ENCODE peak calls at places on chromosomes 12 and 14, in four cellular contexts. W, F, L and J are unnamed samples.
A peak's percentile ranks its signal among the peaks of the same experiment; 100 is the strongest.

GRCh38 chr14:99248761-99249171 is 23.2 kb downstream of the BCL11B start:
- DNase-seq in W (no peak), F (no peak), L (no peak), J (no peak)

GRCh38 chr12:42237853-42238239 is 202 bp downstream of the YAF2 start:
- DNase-seq in W (no peak), F (no peak), L (no peak), J (no peak)

GRCh38 chr14:77108753-77109152 is 10.7 kb downstream of the CIPC start:
- DNase-seq in W (no peak), F (no peak), L (no peak), J (no peak)

GRCh38 chr12:123153906-123154305 is 3.0 kb upstream of the PITPNM2 start:
- DNase-seq in W (no peak), F (no peak), L (no peak), J (no peak)

GRCh38 chr12:48016373-48017020 is 12.2 kb upstream of the COL2A1 start:
- DNase-seq in W (no peak), F (no peak), L (no peak), J (no peak)

GRCh38 chr14:61244051-61244450 is 37.1 kb downstream of the TMEM30B start:
- DNase-seq in W (no peak), F (no peak), L (no peak), J (no peak)

GRCh38 chr12:114408415-114408814 is 2.5 kb upstream of the TBX5 start:
- DNase-seq in W (no peak), F (no peak), L (no peak), J (no peak)

GRCh38 chr14:92914087-92914656 is 8.8 kb upstream of the CHGA start:
- DNase-seq in W (peak; percentile 67), F (no peak), L (no peak), J (no peak)

GRCh38 chr14:65156568-65157366 is 54.5 kb upstream of the MAX start:
- DNase-seq in W (no peak), F (no peak), L (no peak), J (no peak)

GRCh38 chr12:25518512-25518911 is 34.6 kb downstream of the LMNTD1 start:
- DNase-seq in W (no peak), F (no peak), L (no peak), J (no peak)

GRCh38 chr14:64806202-64806861 is 73.4 kb downstream of the SPTB start:
- DNase-seq in W (no peak), F (no peak), L (no peak), J (no peak)

GRCh38 chr12:42698213-42698612 is 108.7 kb upstream of the PRICKLE1 start:
- DNase-seq in W (no peak), F (no peak), L (no peak), J (no peak)

GRCh38 chr14:45287609-45288008 is 34.6 kb upstream of the MIS18BP1 start:
- DNase-seq in W (no peak), F (no peak), L (no peak), J (no peak)

GRCh38 chr12:1922075-1922709 is 3.7 kb upstream of the CACNA2D4 start:
- DNase-seq in W (no peak), F (no peak), L (no peak), J (no peak)

GRCh38 chr14:21846227-21846885 is 172.7 kb upstream of the OR4E1 start:
- DNase-seq in W (peak; percentile 30), F (peak; percentile 22), L (no peak), J (no peak)

GRCh38 chr14:105488781-105489606 is 2.1 kb upstream of the TEDC1 start:
- DNase-seq in W (no peak), F (no peak), L (no peak), J (no peak)

GRCh38 chr12:87827638-87828264 is 201.4 kb downstream of the C12orf50 start:
- DNase-seq in W (no peak), F (no peak), L (peak; percentile 64), J (no peak)

GRCh38 chr14:68232643-68233055 is 413.1 kb downstream of the RAD51B start:
- DNase-seq in W (no peak), F (no peak), L (peak; percentile 82), J (no peak)

GRCh38 chr12:49854976-49855375 is 12.1 kb upstream of the BCDIN3D start:
- DNase-seq in W (no peak), F (no peak), L (no peak), J (no peak)

GRCh38 chr14:50139192-50139591 is 22.8 kb upstream of the VCPKMT start:
- DNase-seq in W (no peak), F (no peak), L (no peak), J (peak; percentile 61)

GRCh38 chr14:104600141-104600643 is 4.4 kb downstream of the TMEM179 start:
- DNase-seq in W (no peak), F (no peak), L (no peak), J (no peak)

GRCh38 chr12:48831257-48831656 is 13.0 kb downstream of the CACNB3 start:
- DNase-seq in W (no peak), F (no peak), L (no peak), J (no peak)

GRCh38 chr14:99427632-99428315 is 52.9 kb downstream of the SETD3 start:
- DNase-seq in W (no peak), F (peak; percentile 36), L (no peak), J (no peak)

GRCh38 chr14:22882064-22882463 is 958 bp upstream of the REM2 start:
- DNase-seq in W (no peak), F (no peak), L (no peak), J (no peak)

GRCh38 chr12:101806280-101806679 is 24.5 kb downstream of the GNPTAB start:
- DNase-seq in W (no peak), F (no peak), L (no peak), J (no peak)

GRCh38 chr12:63900922-63901793 is 56.7 kb downstream of the SRGAP1 start:
- DNase-seq in W (no peak), F (no peak), L (no peak), J (no peak)

GRCh38 chr12:44532940-44533339 is 343.2 kb downstream of the NELL2 start:
- DNase-seq in W (no peak), F (no peak), L (no peak), J (no peak)

GRCh38 chr14:51643137-51643536 is 8.6 kb upstream of the FRMD6 start:
- DNase-seq in W (no peak), F (no peak), L (no peak), J (no peak)

GRCh38 chr12:46664771-46665287 is 161.0 kb downstream of the SLC38A4 start:
- DNase-seq in W (no peak), F (no peak), L (peak; percentile 72), J (no peak)

DNA sequence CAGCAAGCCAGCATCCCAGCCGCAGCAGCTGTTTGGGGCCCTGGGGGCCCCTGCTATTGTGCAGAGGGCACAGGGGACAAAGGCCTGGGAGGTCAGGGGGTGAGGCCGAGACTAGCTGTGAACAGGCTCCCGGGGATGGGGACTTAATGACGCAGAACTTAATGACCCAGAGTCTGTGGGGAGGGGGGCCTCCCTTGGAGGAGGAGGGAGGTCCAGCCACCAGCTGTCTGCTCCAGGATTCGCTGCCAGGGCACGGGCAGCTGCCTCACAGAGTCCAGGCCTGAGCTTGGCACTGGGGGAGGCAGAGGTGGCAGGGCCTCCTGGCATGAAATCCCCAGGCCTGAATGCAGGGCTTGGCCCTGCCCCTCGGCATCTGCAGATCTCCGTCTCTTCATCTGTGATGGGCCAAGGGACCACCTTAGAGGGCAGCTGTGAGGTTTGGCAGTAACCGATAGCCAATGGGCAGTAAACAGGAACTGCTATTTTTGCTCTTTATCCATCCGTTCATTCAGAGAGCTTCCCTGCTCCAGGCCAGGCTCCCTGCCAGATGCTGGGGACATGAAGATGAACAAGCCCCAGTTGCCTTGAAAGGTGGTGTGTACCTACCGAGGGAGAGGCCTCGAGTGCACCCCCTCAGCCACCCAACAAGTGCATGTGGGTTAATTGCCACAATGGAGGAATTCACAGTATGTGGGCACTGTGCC is 6.7 kb downstream of the FAM222A start:
- DNase-seq in W (peak; percentile 85), F (no peak), L (no peak), J (no peak)
- H3K27ac ChIP-seq in W (peak overlapping the region; percentile 35), F (peak overlapping the region; percentile 33), L (no peak overlapping the region), J (no peak overlapping the region)

GRCh38 chr12:124778411-124778810 is 85.3 kb downstream of the SCARB1 start:
- DNase-seq in W (no peak), F (no peak), L (no peak), J (no peak)

GRCh38 chr12:124777399-124778372 is 86.0 kb downstream of the SCARB1 start:
- DNase-seq in W (no peak), F (no peak), L (no peak), J (no peak)

GRCh38 chr12:124774054-124774461 is 89.6 kb downstream of the SCARB1 start:
- DNase-seq in W (no peak), F (no peak), L (no peak), J (no peak)

GRCh38 chr12:124774462-124775167 is 89.0 kb downstream of the SCARB1 start:
- DNase-seq in W (no peak), F (no peak), L (no peak), J (peak; percentile 48)

GRCh38 chr12:124776126-124776513 is 87.5 kb downstream of the SCARB1 start:
- DNase-seq in W (no peak), F (no peak), L (no peak), J (no peak)
- H3K27ac ChIP-seq in W (no peak overlapping the region), F (no peak overlapping the region), L (no peak overlapping the region), J (peak overlapping the region; percentile 14)

GRCh38 chr14:74301594-74302159 is 1.1 kb downstream of the ABCD4 start:
- DNase-seq in W (no peak), F (peak; percentile 42), L (no peak), J (no peak)

GRCh38 chr14:74302634-74303569 is at the start of gene ABCD4:
- DNase-seq in W (peak; percentile 90), F (peak; percentile 98), L (peak; percentile 89), J (peak; percentile 42)

GRCh38 chr14:74299061-74299545 is 3.6 kb downstream of the ABCD4 start:
- DNase-seq in W (peak; percentile 27), F (no peak), L (peak; percentile 22), J (no peak)

DNA sequence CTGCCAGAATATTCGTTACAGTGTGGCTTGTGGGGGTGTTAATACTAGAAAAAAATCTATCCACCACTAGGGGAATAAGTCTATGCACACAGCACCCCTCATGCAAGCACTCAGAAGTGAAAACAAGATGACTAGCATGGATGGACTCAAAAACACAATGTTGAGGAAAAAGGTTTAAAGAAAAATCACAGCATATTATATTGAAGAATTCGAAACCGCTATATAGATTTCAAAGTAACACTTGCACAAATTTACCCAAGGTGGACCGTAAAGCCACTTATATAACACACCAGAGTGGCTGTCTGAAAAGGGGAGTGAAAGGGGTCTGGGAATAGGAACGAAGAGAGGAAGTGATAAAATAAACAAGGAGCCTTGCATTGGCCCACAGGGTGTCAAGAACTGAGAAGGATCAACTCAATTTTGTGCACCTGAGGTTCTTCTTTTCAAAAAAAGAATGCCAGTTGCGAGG is 540 bp downstream of the ABCD4 start:
- DNase-seq in W (no peak), F (no peak), L (no peak), J (peak; percentile 8)
- H3K27ac ChIP-seq in W (peak overlapping the region; percentile 72), F (peak overlapping the region; percentile 90), L (peak overlapping the region; percentile 78), J (peak overlapping the region; percentile 76)

GRCh38 chr12:112907415-112908157 is 824 bp downstream of the OAS1 start:
- DNase-seq in W (no peak), F (no peak), L (no peak), J (no peak)

GRCh38 chr12:112905451-112906089 is 1.2 kb upstream of the OAS1 start:
- DNase-seq in W (no peak), F (no peak), L (no peak), J (no peak)

GRCh38 chr12:112904571-112904970 is 2.2 kb upstream of the OAS1 start:
- DNase-seq in W (no peak), F (no peak), L (no peak), J (no peak)

GRCh38 chr12:112908548-112908947 is 1.8 kb downstream of the OAS1 start:
- DNase-seq in W (no peak), F (no peak), L (no peak), J (no peak)

GRCh38 chr12:112906712-112907414 is at the start of gene OAS1:
- DNase-seq in W (no peak), F (no peak), L (no peak), J (no peak)
- H3K27ac ChIP-seq in W (no peak within 1 kb of the TSS), F (no peak within 1 kb of the TSS), L (no peak within 1 kb of the TSS), J (peak within 1 kb of the TSS; percentile 83)

GRCh38 chr14:43019826-43020225 is 1413.2 kb downstream of the LRFN5 start:
- DNase-seq in W (no peak), F (no peak), L (no peak), J (no peak)
- H3K27ac ChIP-seq in W (no peak overlapping the region), F (no peak overlapping the region), L (no peak overlapping the region), J (no peak overlapping the region)